ENCODE peak calls at places on chromosomes 1 and 21, in six cellular contexts. S is psoas muscle, R is adrenal gland, T is cardiac muscle cell, J is left ventricle myocardium inferior, X is AG04450. C is an unnamed sample.
A peak's percentile ranks its signal among the peaks of the same experiment; 100 is the strongest.

GRCh38 chr1:71086331-71086730 is 5.5 kb upstream of the ZRANB2 start:
- DNase-seq in S (no peak), R (no peak), T (no peak), J (no peak), X (peak; percentile 18), C (no peak)

GRCh38 chr1:103218369-103218768 is 110.0 kb upstream of the COL11A1 start:
- DNase-seq in S (no peak), R (no peak), T (no peak), J (no peak), X (no peak), C (no peak)

GRCh38 chr1:22064751-22065402 is 12.4 kb downstream of the CDC42 start:
- DNase-seq in S (no peak), R (no peak), T (no peak), J (no peak), X (no peak), C (no peak)

GRCh38 chr1:28973850-28974841 is 59.8 kb downstream of the EPB41 start:
- DNase-seq in S (no peak), R (no peak), T (no peak), J (no peak), X (no peak), C (no peak)

GRCh38 chr1:54003249-54003646 is 14.7 kb downstream of the LDLRAD1 start:
- DNase-seq in S (no peak), R (no peak), T (no peak), J (no peak), X (no peak), C (no peak)

GRCh38 chr1:17258758-17259130 is 9.8 kb downstream of the PADI3 start:
- DNase-seq in S (no peak), R (no peak), T (no peak), J (no peak), X (no peak), C (peak; percentile 37)

GRCh38 chr1:151537112-151537511 is 3.0 kb upstream of the TUFT1 start:
- DNase-seq in S (no peak), R (peak; percentile 39), T (no peak), J (no peak), X (peak; percentile 95), C (no peak)

GRCh38 chr1:209316929-209317328 is 266.6 kb upstream of the CAMK1G start:
- DNase-seq in S (no peak), R (no peak), T (no peak), J (no peak), X (no peak), C (no peak)

GRCh38 chr1:54818461-54819194 is 17.5 kb upstream of the TTC22 start:
- DNase-seq in S (no peak), R (no peak), T (no peak), J (no peak), X (no peak), C (no peak)

GRCh38 chr1:230303822-230304221 is 122.3 kb downstream of the PGBD5 start:
- DNase-seq in S (no peak), R (peak; percentile 64), T (no peak), J (no peak), X (no peak), C (no peak)

GRCh38 chr1:58183286-58183685 is 363.2 kb downstream of the OMA1 start:
- DNase-seq in S (no peak), R (no peak), T (no peak), J (no peak), X (no peak), C (no peak)

GRCh38 chr1:11692899-11693590 is 1.5 kb downstream of the DRAXIN start:
- DNase-seq in S (no peak), R (peak; percentile 79), T (no peak), J (no peak), X (no peak), C (no peak)

GRCh38 chr1:84069236-84069845 is 70.4 kb upstream of the TTLL7 start:
- DNase-seq in S (no peak), R (no peak), T (no peak), J (no peak), X (no peak), C (no peak)

GRCh38 chr1:237509748-237510147 is 381.0 kb downstream of the ZP4 start:
- DNase-seq in S (no peak), R (no peak), T (no peak), J (no peak), X (no peak), C (no peak)

GRCh38 chr1:154714638-154715037 is 106.7 kb upstream of the ADAR start:
- DNase-seq in S (no peak), R (no peak), T (peak; percentile 47), J (no peak), X (no peak), C (peak; percentile 44)

GRCh38 chr1:6420594-6421042 is 899 bp upstream of the HES2 start:
- DNase-seq in S (no peak), R (no peak), T (no peak), J (no peak), X (no peak), C (no peak)

GRCh38 chr1:94143809-94144176 is 22.8 kb upstream of the ABCA4 start:
- DNase-seq in S (no peak), R (no peak), T (no peak), J (no peak), X (no peak), C (no peak)

GRCh38 chr1:207787776-207788175 is 35.9 kb downstream of the CD46 start:
- DNase-seq in S (no peak), R (no peak), T (no peak), J (no peak), X (no peak), C (no peak)

GRCh38 chr1:112618114-112618720 is 724 bp downstream of the ST7L start:
- DNase-seq in S (no peak), R (no peak), T (no peak), J (no peak), X (no peak), C (no peak)

GRCh38 chr1:154574715-154575114 is 7.1 kb downstream of the CHRNB2 start:
- DNase-seq in S (no peak), R (no peak), T (peak; percentile 27), J (no peak), X (no peak), C (no peak)

GRCh38 chr1:69585666-69586065 is 17.9 kb downstream of the LRRC7 start:
- DNase-seq in S (no peak), R (no peak), T (no peak), J (no peak), X (no peak), C (no peak)

GRCh38 chr1:156401681-156402081 is 32.7 kb downstream of the RHBG start:
- DNase-seq in S (no peak), R (no peak), T (no peak), J (no peak), X (no peak), C (no peak)

GRCh38 chr1:14746393-14746792 is 147.9 kb downstream of the KAZN start:
- DNase-seq in S (no peak), R (no peak), T (no peak), J (no peak), X (no peak), C (no peak)

GRCh38 chr1:28236656-28237331 is 870 bp downstream of the ATP5IF1 start:
- DNase-seq in S (no peak), R (no peak), T (no peak), J (no peak), X (no peak), C (no peak)

GRCh38 chr21:32732544-32732943 is 4.7 kb upstream of the SYNJ1 start:
- DNase-seq in S (no peak), R (no peak), T (no peak), J (no peak), X (no peak), C (no peak)

GRCh38 chr1:39128959-39129358 is 75.5 kb upstream of the MACF1 start:
- DNase-seq in S (no peak), R (no peak), T (no peak), J (no peak), X (no peak), C (no peak)

GRCh38 chr1:111420377-111420776 is 7.2 kb downstream of the OVGP1 start:
- DNase-seq in S (no peak), R (no peak), T (no peak), J (no peak), X (no peak), C (no peak)
- H3K27me3 ChIP-seq in S (no peaks in the 10 kb centered on the region), R (no peaks in the 10 kb centered on the region), T (no peaks in the 10 kb centered on the region), J (no peaks in the 10 kb centered on the region), X (peaks cover 7% of the 10 kb centered on the region), C (no peaks in the 10 kb centered on the region)

GRCh38 chr1:177130426-177130825 is 34.1 kb downstream of the ASTN1 start:
- DNase-seq in S (no peak), R (no peak), T (no peak), J (no peak), X (no peak), C (peak; percentile 21)
- TF ChIP-seq CTCF in S (no peak), R (no peak), T (no peak), J (no peak), X (no peak), C (no peak)

DNA sequence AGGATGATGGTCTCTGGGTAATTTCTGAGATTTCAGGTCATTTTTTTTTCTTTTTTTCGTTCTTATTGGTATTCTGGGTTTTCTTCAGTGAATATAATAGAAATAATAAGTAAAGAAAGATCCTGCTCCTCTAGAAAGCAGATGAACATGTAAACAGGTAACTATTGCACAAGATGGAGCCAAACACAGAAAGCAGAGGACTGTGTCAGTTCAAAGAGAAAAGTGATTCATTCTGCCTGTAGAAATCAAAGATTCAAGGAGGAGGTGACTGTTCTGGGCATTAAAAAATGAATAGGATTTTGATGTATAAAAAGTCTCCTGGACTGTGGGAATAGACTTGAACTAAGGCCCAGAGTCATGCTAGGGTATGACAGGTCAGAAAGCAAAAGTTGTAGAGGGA is 41.9 kb upstream of the POU2F1 start:
- DNase-seq in S (no peak), R (no peak), T (no peak), J (no peak), X (no peak), C (no peak)
- H3K27me3 ChIP-seq in S (no peaks in the 10 kb centered on the region), R (no peaks in the 10 kb centered on the region), T (no peaks in the 10 kb centered on the region), J (peaks cover 9% of the 10 kb centered on the region), X (no peaks in the 10 kb centered on the region), C (no peaks in the 10 kb centered on the region)

DNA sequence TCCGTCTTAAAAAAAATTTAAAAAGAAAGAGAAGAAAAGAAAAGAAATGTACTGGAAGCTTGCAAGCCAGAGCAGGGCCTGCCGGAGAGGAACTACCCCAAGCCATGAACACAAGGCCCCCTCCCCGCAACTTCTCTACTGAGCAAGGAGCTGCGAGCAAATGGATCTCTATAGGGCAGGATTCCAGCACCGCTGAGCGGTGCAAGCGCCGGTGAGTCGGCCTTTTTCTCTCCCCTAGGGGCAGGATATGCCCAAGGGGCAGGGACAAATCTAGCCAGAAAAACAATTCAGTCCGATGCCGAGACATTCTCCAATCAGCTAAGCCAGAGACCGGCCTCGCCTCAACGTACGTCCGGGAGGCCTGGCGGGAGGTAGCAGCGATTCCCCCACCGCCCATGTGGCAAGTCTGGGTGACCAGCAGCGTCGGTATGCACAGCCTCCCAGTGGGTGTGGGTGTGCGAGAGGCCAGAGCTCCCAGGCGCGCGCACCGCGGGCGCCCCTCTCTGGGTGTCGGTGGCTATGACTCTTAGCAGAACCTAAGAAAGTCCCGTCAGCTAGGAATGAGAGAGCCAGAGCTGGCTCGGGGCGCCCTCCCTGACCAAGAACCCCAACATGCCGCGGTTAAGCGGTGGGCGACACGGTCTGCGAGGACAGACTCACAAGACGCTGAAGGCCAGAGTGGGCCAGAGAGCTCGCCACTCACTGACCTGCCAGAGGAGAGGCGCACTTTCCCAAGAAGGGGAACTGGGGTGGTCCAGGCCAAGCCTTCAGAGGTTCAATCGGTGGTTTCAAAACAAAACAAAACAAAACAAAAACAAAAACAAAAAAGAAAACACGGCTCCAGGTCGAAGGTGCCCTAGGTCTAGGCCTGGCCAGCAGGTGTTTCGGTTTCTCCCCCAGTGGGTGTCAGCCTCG is 1.9 kb downstream of the CSMD2 start:
- DNase-seq in S (peak; percentile 79), R (peak; percentile 90), T (peak; percentile 87), J (peak; percentile 59), X (peak; percentile 89), C (peak; percentile 32)
- TF ChIP-seq CTCF in S (peak; percentile 30), R (peak; percentile 77), T (peak; percentile 75), J (peak; percentile 60), X (peak; percentile 88), C (peak; percentile 57)

C was measured in WERI-Rb-1.